ENCODE peak calls at places on chromosomes 12 and 14, in six cellular contexts. R is astrocyte of the spinal cord, S is GM23338, T is cardiac fibroblast, L is vagina, B is AG04450. V is an unnamed sample.

GRCh38 chr12:101686176-101686575 is 11.3 kb upstream of the CHPT1 start:
- DNase-seq in R (no peak), S (no peak), T (no peak), L (no peak), B (no peak), V (no peak)

GRCh38 chr12:79681008-79681590 is 9.7 kb downstream of the PAWR start:
- DNase-seq in R (peak; percentile 71), S (no peak), T (no peak), L (no peak), B (no peak), V (no peak)

GRCh38 chr14:99884834-99885648 is 91.8 kb downstream of the EML1 start:
- DNase-seq in R (peak; percentile 74), S (peak; percentile 83), T (peak; percentile 80), L (no peak), B (peak; percentile 34), V (peak; percentile 50)

GRCh38 chr14:22866874-22867273 is 4.7 kb upstream of the LRP10 start:
- DNase-seq in R (no peak), S (no peak), T (no peak), L (no peak), B (no peak), V (no peak)

GRCh38 chr12:72264548-72265175 is 7.5 kb upstream of the TRHDE start:
- DNase-seq in R (peak; percentile 57), S (peak; percentile 57), T (peak; percentile 20), L (no peak), B (no peak), V (no peak)

GRCh38 chr12:11958216-11959091 is 112.3 kb upstream of the BCL2L14 start:
- DNase-seq in R (peak; percentile 96), S (no peak), T (peak; percentile 85), L (no peak), B (peak; percentile 78), V (peak; percentile 67)

GRCh38 chr14:62436256-62436655 is 609.0 kb downstream of the KCNH5 start:
- DNase-seq in R (peak; percentile 8), S (no peak), T (no peak), L (no peak), B (no peak), V (no peak)

GRCh38 chr12:46808955-46809697 is 16.7 kb downstream of the SLC38A4 start:
- DNase-seq in R (no peak), S (peak; percentile 37), T (no peak), L (no peak), B (no peak), V (no peak)

GRCh38 chr12:27276275-27276674 is 32.2 kb downstream of the STK38L start:
- DNase-seq in R (no peak), S (peak; percentile 74), T (no peak), L (no peak), B (no peak), V (no peak)

GRCh38 chr14:30034049-30034635 is 106.5 kb upstream of the PRKD1 start:
- DNase-seq in R (peak; percentile 26), S (peak; percentile 63), T (no peak), L (no peak), B (no peak), V (no peak)

GRCh38 chr12:89884365-89884915 is 175.8 kb upstream of the ATP2B1 start:
- DNase-seq in R (peak; percentile 17), S (no peak), T (no peak), L (no peak), B (no peak), V (no peak)

GRCh38 chr14:70585221-70585620 is 15.2 kb downstream of the MED6 start:
- DNase-seq in R (no peak), S (peak; percentile 25), T (no peak), L (no peak), B (no peak), V (no peak)

GRCh38 chr12:6326316-6326959 is 15.4 kb downstream of the TNFRSF1A start:
- DNase-seq in R (peak; percentile 59), S (peak; percentile 86), T (peak; percentile 77), L (no peak), B (no peak), V (no peak)

GRCh38 chr12:72230589-72230988 is 41.6 kb upstream of the TRHDE start:
- DNase-seq in R (peak; percentile 46), S (no peak), T (peak; percentile 23), L (no peak), B (peak; percentile 75), V (peak; percentile 17)

GRCh38 chr12:18799561-18799960 is 61.6 kb downstream of the CAPZA3 start:
- DNase-seq in R (peak; percentile 18), S (no peak), T (peak; percentile 61), L (no peak), B (no peak), V (no peak)

GRCh38 chr14:58668848-58669480 is 31.2 kb downstream of the DACT1 start:
- DNase-seq in R (no peak), S (no peak), T (no peak), L (no peak), B (no peak), V (no peak)

GRCh38 chr12:58917699-58918334 is 2.5 kb downstream of the LRIG3 start:
- DNase-seq in R (peak; percentile 53), S (no peak), T (no peak), L (no peak), B (no peak), V (no peak)

DNA sequence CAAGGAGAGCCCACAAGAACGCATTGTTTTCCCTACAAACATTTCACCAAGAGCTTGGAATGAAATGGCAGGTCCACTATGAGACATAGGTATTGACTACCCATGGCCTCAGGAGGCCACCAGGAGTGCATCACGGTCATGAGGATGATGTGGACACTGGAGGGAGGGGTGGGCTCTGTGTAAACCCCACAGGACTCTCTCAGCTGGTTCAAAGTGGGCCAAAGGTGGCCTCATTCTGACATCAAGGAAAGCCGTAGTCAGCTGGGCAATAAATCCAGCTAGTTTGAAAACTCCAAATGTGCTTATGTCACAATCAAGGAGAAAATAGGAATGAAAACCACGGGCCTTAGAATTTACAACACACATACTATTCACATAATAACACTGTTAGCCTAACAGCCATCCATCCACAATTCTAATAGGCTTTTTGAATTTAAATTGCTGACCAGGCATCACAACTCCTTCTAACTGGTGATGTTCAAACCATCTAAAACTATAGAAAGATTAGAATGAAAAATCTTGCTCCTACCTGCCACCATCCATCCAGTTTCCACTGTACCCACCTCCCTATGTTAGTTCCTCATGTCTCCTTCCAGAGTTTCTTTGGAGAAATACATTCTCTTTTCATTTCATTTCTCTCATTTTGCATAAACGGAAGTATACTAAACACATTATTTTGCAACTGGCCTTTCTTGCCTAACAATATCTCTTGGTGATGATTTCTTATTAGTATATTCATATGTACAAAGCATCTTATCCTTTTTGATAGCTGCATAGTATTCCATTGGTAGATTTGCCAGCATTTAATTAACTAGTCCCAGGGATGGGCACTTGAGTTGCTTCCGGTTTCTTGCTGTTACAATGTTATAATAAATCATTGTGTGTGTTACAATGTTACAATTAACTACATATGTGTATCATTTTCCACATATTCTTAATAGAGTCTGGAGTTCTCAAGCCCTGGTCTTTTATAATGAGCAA is 21.5 kb downstream of the CMKLR1 start:
- DNase-seq in R (no peak), S (no peak), T (no peak), L (no peak), B (no peak), V (no peak)
- TF ChIP-seq CTCF in R (no peak), S (no peak), T (no peak), L (no peak), B (no peak), V (no peak)

GRCh38 chr12:76078748-76079147 is 5.7 kb downstream of the NAP1L1 start:
- DNase-seq in R (no peak), S (no peak), T (no peak), L (no peak), B (no peak), V (no peak)
- H3K4me3 ChIP-seq in R (no peak overlapping the region), S (peak overlapping the region; percentile 22), T (no peak overlapping the region), L (no peak overlapping the region), B (no peak overlapping the region), V (no peak overlapping the region)

GRCh38 chr14:96255501-96256366 is at the start of gene BDKRB1:
- DNase-seq in R (peak; percentile 32), S (no peak), T (peak; percentile 85), L (no peak), B (peak; percentile 82), V (peak; percentile 89)

GRCh38 chr14:96257056-96257455 is 1.0 kb downstream of the BDKRB1 start:
- DNase-seq in R (no peak), S (no peak), T (no peak), L (no peak), B (no peak), V (no peak)

GRCh38 chr14:96254696-96255095 is 1.3 kb upstream of the BDKRB1 start:
- DNase-seq in R (no peak), S (no peak), T (no peak), L (no peak), B (no peak), V (no peak)

GRCh38 chr14:96257900-96258299 is 1.9 kb downstream of the BDKRB1 start:
- DNase-seq in R (no peak), S (no peak), T (no peak), L (no peak), B (no peak), V (no peak)

GRCh38 chr14:96256420-96256819 is 410 bp downstream of the BDKRB1 start:
- DNase-seq in R (no peak), S (no peak), T (no peak), L (no peak), B (no peak), V (peak; percentile 74)
- TF ChIP-seq CTCF in R (no peak), S (no peak), T (no peak), L (no peak), B (peak; percentile 38), V (peak; percentile 44)

GRCh38 chr14:104933721-104934379 is 9.2 kb downstream of the PLD4 start:
- DNase-seq in R (no peak), S (peak; percentile 38), T (no peak), L (no peak), B (no peak), V (no peak)

GRCh38 chr14:104931323-104931770 is 6.7 kb downstream of the PLD4 start:
- DNase-seq in R (no peak), S (no peak), T (no peak), L (no peak), B (no peak), V (no peak)

GRCh38 chr14:104930526-104931322 is 6.0 kb downstream of the PLD4 start:
- DNase-seq in R (no peak), S (no peak), T (no peak), L (no peak), B (no peak), V (no peak)

GRCh38 chr14:104932676-104933631 is 8.3 kb downstream of the PLD4 start:
- DNase-seq in R (peak; percentile 66), S (peak; percentile 87), T (peak; percentile 90), L (no peak), B (peak; percentile 32), V (peak; percentile 8)

DNA sequence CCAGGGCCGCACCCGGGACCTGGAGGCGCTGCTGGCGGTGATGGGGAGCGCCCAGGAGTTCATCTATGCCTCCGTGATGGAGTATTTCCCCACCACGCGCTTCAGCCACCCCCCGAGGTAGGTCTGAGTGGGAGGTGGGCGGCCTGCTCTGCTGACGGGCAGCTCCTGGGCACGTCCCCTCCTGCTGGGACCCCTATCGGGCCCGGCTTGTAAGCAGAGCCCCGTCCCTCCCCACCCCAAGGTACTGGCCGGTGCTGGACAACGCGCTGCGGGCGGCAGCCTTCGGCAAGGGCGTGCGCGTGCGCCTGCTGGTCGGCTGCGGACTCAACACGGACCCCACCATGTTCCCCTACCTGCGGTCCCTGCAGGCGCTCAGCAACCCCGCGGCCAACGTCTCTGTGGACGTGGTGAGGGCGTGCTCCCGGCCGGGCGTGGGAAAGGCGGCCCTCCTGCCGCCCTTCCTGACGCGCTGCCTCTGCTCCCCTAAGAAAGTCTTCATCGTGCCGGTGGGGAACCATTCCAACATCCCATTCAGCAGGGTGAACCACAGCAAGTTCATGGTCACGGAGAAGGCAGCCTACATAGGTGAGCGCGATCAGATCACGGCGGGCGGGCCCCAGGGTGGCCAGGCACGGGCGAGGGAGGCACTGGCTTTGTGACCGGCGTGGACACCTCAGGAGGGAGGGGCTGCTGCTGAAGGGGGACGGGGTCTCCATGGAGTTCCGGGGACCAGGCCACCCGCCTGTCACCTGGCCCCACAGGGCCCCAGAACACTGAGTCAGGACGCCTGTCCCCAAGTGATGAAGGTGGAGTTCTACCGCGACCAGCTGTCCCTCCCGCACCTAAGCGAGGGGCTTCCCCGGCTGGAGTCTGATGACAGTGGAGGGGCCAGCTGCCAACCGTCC is 7.3 kb downstream of the PLD4 start:
- DNase-seq in R (no peak), S (peak; percentile 57), T (no peak), L (no peak), B (no peak), V (no peak)
- H3K4me3 ChIP-seq in R (no peak overlapping the region), S (peak overlapping the region; percentile 61), T (peak overlapping the region; percentile 36), L (peak overlapping the region; percentile 61), B (peak overlapping the region; percentile 48), V (no peak overlapping the region)